ENCODE peak calls at places on chromosomes 4 and X, in four cellular contexts. S, U, E and Q are unnamed samples.

GRCh38 chr4:121308328-121308663 is 72.5 kb downstream of the QRFPR start:
- DNase-seq in S (no peak), U (no peak), E (no peak), Q (no peak)

GRCh38 chr4:123599061-123599919 is 202.7 kb downstream of the SPRY1 start:
- DNase-seq in S (no peak), U (no peak), E (peak), Q (no peak)

GRCh38 chrX:15418041-15418706 is 34.0 kb upstream of the VEGFD start:
- DNase-seq in S (no peak), U (no peak), E (no peak), Q (no peak)

GRCh38 chr4:94757192-94758140 is at the start of gene BMPR1B:
- DNase-seq in S (no peak), U (no peak), E (no peak), Q (no peak)

GRCh38 chr4:166989886-166990285 is 244.4 kb downstream of the SPOCK3 start:
- DNase-seq in S (no peak), U (no peak), E (no peak), Q (no peak)

GRCh38 chrX:31219174-31219573 is 147.3 kb upstream of the FTHL17 start:
- DNase-seq in S (no peak), U (no peak), E (no peak), Q (no peak)

GRCh38 chr4:49063670-49064069 is 77.6 kb downstream of the CWH43 start:
- DNase-seq in S (no peak), U (no peak), E (no peak), Q (no peak)

GRCh38 chr4:124590480-124590879 is 122.1 kb downstream of the ANKRD50 start:
- DNase-seq in S (no peak), U (no peak), E (no peak), Q (no peak)

GRCh38 chr4:173424899-173425805 is 26.2 kb upstream of the SCRG1 start:
- DNase-seq in S (no peak), U (no peak), E (no peak), Q (no peak)

GRCh38 chrX:23616361-23616760 is 50.9 kb upstream of the PRDX4 start:
- DNase-seq in S (peak), U (no peak), E (no peak), Q (no peak)

GRCh38 chrX:7252013-7252610 is 104.2 kb upstream of the PUDP start:
- DNase-seq in S (no peak), U (no peak), E (peak), Q (no peak)

GRCh38 chr4:8700576-8700975 is 108.0 kb downstream of the CPZ start:
- DNase-seq in S (no peak), U (no peak), E (no peak), Q (no peak)

GRCh38 chrX:26581086-26581485 is 365.1 kb downstream of the MAGEB5 start:
- DNase-seq in S (no peak), U (no peak), E (no peak), Q (no peak)

GRCh38 chrX:49792376-49792775 is 36.7 kb upstream of the PAGE4 start:
- DNase-seq in S (no peak), U (no peak), E (no peak), Q (no peak)

GRCh38 chr4:114078636-114079035 is 99.2 kb upstream of the ARSJ start:
- DNase-seq in S (no peak), U (no peak), E (no peak), Q (no peak)

GRCh38 chr4:96260071-96260682 is 420.3 kb downstream of the PDHA2 start:
- DNase-seq in S (no peak), U (no peak), E (no peak), Q (no peak)

GRCh38 chrX:69133561-69134542 is 31.4 kb downstream of the PJA1 start:
- DNase-seq in S (peak), U (no peak), E (no peak), Q (no peak)

GRCh38 chr4:24973471-24974251 is 57.1 kb downstream of the LGI2 start:
- DNase-seq in S (no peak), U (no peak), E (peak), Q (no peak)

GRCh38 chrX:109264878-109265277 is 217.0 kb downstream of the GUCY2F start:
- DNase-seq in S (no peak), U (no peak), E (no peak), Q (no peak)

GRCh38 chrX:86154586-86154985 is 6.3 kb downstream of the DACH2 start:
- DNase-seq in S (no peak), U (no peak), E (no peak), Q (no peak)

GRCh38 chr4:114998316-114998715 is 115.1 kb downstream of the NDST4 start:
- DNase-seq in S (no peak), U (no peak), E (no peak), Q (no peak)

GRCh38 chrX:91434351-91435168 is at the start of gene PABPC5:
- DNase-seq in S (no peak), U (no peak), E (no peak), Q (no peak)

GRCh38 chr4:69589884-69590283 is 49.6 kb downstream of the UGT2A2 start:
- DNase-seq in S (no peak), U (no peak), E (no peak), Q (no peak)

GRCh38 chr4:13599159-13599558 is 28.4 kb downstream of the BOD1L1 start:
- DNase-seq in S (no peak), U (no peak), E (no peak), Q (no peak)

GRCh38 chrX:68989865-68990606 is 161.2 kb downstream of the EFNB1 start:
- DNase-seq in S (no peak), U (no peak), E (no peak), Q (no peak)

DNA sequence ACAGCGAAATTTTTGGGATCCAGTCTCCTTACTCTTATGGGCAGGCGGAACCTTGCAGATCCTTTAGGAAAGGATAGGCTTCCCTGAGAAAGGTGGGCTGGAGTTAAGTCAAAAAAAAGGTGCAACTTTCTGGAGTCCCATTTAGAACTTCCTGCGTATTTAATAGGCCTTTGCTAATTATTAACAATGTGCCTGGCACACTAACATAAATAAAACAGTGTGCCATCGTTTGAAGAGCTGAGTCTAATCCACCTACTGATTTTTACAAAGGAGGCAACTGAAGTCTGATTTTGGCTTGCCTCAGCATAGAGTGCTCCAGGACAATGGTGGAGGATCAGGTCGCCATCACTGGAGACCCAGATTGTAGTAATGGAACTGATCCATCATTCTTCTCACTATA is 15.7 kb downstream of the PLS3 start:
- DNase-seq in S (no peak), U (no peak), E (no peak), Q (no peak)
- TF ChIP-seq SPI1 in S (no peak), U (no peak), E (no peak), Q (no peak)

DNA sequence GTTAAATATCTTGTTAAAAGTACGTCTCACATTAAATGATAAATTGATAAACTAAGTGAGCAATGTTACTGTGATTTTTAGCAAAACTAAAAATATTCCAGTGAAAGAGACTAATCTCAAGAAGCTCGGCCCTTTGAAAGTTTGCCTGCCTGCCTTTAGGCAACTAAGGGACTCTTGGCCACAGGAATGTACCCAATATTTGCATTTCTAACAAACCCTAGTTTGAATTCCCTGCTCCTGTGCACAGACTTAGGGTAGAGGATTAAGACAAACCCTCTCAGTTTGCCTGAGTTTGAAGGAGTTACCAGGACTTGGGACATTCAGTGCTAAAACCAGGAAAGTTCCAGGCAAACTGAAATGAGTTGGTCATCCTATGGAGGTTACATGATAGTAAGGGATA is 157.1 kb downstream of the SCFD2 start:
- DNase-seq in S (no peak), U (no peak), E (no peak), Q (no peak)
- TF ChIP-seq SPI1 in S (no peak), U (no peak), E (no peak), Q (no peak)

DNA sequence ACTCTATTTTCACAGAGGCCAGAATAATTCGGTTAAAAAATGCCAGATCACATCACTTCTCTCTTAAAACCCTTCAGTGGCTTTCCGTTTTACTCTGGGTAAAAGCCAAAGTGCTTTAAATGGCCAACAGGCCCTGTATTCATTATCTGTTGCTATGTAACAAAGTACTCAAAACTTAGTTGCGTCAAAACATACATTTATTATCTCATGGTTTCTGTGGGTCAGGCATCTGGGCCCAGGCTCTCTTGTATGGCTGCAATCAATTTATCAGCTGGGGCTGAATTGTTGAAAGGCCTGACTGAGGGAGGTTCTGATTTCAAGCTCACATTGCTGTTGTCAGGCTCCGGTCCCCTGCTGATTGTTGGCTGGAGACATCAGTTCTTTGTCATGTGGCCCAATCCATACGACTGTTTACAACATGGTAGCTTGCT is 72.7 kb upstream of the H2AZ1 start:
- DNase-seq in S (no peak), U (no peak), E (no peak), Q (no peak)
- TF ChIP-seq SPI1 in S (no peak), U (no peak), E (no peak), Q (no peak)

GRCh38 chr4:3303840-3304715 is 11.3 kb downstream of the RGS12 start:
- DNase-seq in S (no peak), U (no peak), E (no peak), Q (no peak)

GRCh38 chr4:3303445-3303824 is 10.6 kb downstream of the RGS12 start:
- DNase-seq in S (no peak), U (no peak), E (no peak), Q (no peak)

GRCh38 chr4:3301450-3302163 is 8.8 kb downstream of the RGS12 start:
- DNase-seq in S (no peak), U (no peak), E (no peak), Q (no peak)

GRCh38 chr4:3302786-3303444 is 10.1 kb downstream of the RGS12 start:
- DNase-seq in S (no peak), U (no peak), E (peak), Q (no peak)

DNA sequence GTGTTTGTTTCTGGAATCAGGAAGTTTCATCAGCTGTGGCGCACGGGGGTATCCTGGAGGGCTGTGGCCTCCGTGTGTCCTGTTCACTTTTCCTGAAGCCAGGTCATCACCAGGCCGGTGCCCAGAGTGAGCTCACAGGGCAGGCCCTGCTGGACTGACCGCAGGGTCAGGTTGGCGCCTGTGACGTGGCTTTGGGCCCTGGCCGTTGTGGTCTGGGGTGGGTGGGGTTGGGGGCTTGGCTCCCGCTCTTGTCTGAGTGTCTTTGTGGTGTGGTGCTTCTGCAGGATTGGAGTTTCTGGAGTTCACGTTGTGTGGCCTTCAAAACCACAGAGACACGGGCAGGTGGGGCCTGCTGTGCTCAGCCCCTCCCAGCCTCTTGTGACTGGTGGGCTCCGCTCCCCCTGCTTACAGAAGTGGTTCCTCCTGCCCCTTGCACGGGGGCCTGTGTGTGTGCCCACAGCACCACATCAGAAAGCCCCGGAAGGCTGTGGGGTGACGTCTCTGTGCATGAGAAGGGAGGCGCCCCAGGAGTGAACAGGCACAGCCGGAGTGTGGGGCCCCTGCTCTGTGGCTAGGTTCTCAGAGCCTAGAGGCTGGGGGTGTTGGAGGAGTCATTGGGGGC is 9.5 kb downstream of the RGS12 start:
- DNase-seq in S (no peak), U (peak), E (no peak), Q (peak)
- TF ChIP-seq SPI1 in S (no peak), U (no peak), E (no peak), Q (no peak)

GRCh38 chrX:9561199-9561598 is 96.3 kb downstream of the TBL1X start:
- DNase-seq in S (no peak), U (no peak), E (no peak), Q (no peak)

GRCh38 chrX:9566150-9566621 is 101.3 kb downstream of the TBL1X start:
- DNase-seq in S (peak), U (no peak), E (no peak), Q (no peak)

GRCh38 chrX:9558615-9559014 is 93.8 kb downstream of the TBL1X start:
- DNase-seq in S (no peak), U (no peak), E (no peak), Q (no peak)

GRCh38 chrX:9560219-9560618 is 95.4 kb downstream of the TBL1X start:
- DNase-seq in S (no peak), U (no peak), E (no peak), Q (no peak)

GRCh38 chrX:9562851-9563250 is 98.0 kb downstream of the TBL1X start:
- DNase-seq in S (no peak), U (no peak), E (no peak), Q (no peak)
- TF ChIP-seq SPI1 in S (no peak), U (no peak), E (no peak), Q (no peak)

DNA sequence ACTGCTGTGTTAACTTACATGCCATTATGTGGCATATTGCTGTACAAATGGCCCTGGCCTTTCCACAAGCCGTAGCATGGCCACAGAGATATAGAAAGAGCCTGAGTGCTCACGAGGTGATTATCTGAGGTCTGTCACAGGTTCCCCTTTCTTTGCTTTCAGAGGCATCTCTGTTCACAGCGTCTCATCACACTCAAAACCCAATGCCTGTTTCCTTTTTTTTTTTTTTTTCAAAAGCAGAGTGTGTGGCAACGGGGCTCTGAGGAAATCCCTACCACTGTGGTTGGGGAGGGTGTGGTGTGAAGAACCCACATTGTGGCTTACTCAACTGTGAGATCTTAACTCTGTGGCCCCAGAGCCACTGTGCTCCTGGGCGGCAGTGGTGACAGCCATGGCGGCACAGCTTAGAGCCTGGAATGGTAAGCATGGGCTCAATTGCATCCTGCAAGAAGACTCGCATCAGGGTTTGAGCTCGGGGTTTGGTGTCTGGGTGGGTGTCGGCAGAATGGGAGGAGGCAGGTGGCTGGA is 30.8 kb downstream of the RTL5 start:
- DNase-seq in S (no peak), U (peak), E (peak), Q (no peak)
- TF ChIP-seq SPI1 in S (no peak), U (no peak), E (peak), Q (peak)

DNA sequence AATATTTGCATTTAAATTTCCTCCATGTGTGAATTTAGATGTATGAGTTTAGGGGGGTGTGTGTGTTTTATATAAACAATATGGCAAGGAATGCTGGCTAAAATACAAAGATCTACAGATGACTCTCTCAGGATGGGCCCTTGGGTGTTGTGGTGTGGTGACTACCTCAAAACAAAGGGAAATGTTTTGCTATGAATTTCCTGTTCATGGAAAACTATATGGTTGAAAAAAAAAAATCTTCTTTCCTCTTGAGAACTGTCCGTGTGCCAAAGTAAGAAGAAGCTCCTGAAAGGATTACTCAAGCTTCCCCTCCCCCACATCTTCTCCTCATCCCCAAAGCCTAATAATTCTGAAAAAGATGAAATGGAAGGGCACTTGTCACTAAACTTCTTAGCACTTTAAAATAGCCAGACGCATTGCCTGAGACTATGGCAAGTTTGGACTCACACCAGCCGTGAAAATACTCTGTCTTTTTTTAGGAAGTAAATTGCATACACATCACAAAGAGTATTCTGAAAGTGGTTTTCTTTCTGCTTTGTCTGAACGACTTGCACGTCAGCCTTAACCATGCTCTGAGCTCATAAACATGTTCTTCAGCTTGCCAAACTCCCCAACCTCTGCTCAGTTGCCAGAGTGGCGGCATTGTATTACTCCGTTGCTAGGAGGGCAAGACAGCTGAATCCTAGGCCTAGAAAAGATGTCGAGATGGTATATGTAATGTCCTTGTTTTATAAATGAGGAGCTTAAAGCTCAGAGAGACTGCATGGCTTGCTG is 250.4 kb upstream of the JADE1 start:
- DNase-seq in S (no peak), U (no peak), E (peak), Q (no peak)
- TF ChIP-seq SPI1 in S (no peak), U (no peak), E (no peak), Q (no peak)

GRCh38 chr4:16439771-16440170 is 213.5 kb upstream of the TAPT1 start:
- DNase-seq in S (no peak), U (no peak), E (no peak), Q (no peak)
- TF ChIP-seq SPI1 in S (no peak), U (no peak), E (no peak), Q (no peak)